ENCODE peak calls at places on chromosome 2, in four cellular contexts. H, L, A and C are unnamed samples.

GRCh38 chr2:85867556-85868292 is 21.1 kb downstream of the ST3GAL5 start:
- DNase-seq in H (no peak), A (peak), L (no peak), C (no peak)

GRCh38 chr2:187982668-187983067 is 309.0 kb upstream of the GULP1 start:
- DNase-seq in L (no peak), A (no peak), H (no peak), C (no peak)

GRCh38 chr2:70828115-70828514 is 7.5 kb downstream of the CD207 start:
- DNase-seq in A (no peak), H (no peak), L (no peak), C (no peak)

GRCh38 chr2:46878886-46879285 is 36.7 kb downstream of the MCFD2 start:
- DNase-seq in L (peak), H (peak), A (no peak), C (peak)

GRCh38 chr2:29987141-29987540 is 65.8 kb upstream of the ALK start:
- DNase-seq in H (no peak), A (no peak), L (no peak), C (no peak)

GRCh38 chr2:61411109-61411508 is 59.8 kb downstream of the USP34 start:
- DNase-seq in L (no peak), A (peak), H (no peak), C (no peak)

GRCh38 chr2:111704246-111704645 is 179.7 kb downstream of the ANAPC1 start:
- DNase-seq in A (no peak), H (peak), L (peak), C (no peak)

GRCh38 chr2:168976034-168976654 is 55.0 kb downstream of the ABCB11 start:
- DNase-seq in L (no peak), H (no peak), A (peak), C (no peak)

GRCh38 chr2:47520825-47521665 is 118.1 kb downstream of the MSH2 start:
- DNase-seq in H (no peak), A (no peak), L (peak), C (peak)

GRCh38 chr2:238023608-238024007 is 37.2 kb upstream of the SCLY start:
- DNase-seq in A (no peak), H (no peak), L (no peak), C (no peak)

GRCh38 chr2:39736593-39736992 is 42.5 kb downstream of the THUMPD2 start:
- DNase-seq in L (no peak), H (no peak), A (no peak), C (no peak)

GRCh38 chr2:101883860-101884259 is 107.9 kb upstream of the IL1R2 start:
- DNase-seq in A (peak), L (peak), H (peak), C (no peak)

GRCh38 chr2:216888907-216889622 is 29.2 kb upstream of the TNP1 start:
- DNase-seq in L (no peak), H (no peak), A (no peak), C (no peak)

GRCh38 chr2:75523313-75524275 is 37.1 kb downstream of the EVA1A start:
- DNase-seq in L (peak), A (no peak), H (peak), C (no peak)

GRCh38 chr2:196206804-196207203 is 35.4 kb upstream of the STK17B start:
- DNase-seq in H (no peak), L (no peak), A (no peak), C (no peak)

GRCh38 chr2:109124982-109125594 is 3.9 kb upstream of the SH3RF3 start:
- DNase-seq in A (no peak), L (no peak), H (no peak), C (peak)

GRCh38 chr2:30584116-30584515 is 137.1 kb downstream of the LCLAT1 start:
- DNase-seq in L (no peak), A (no peak), H (no peak), C (no peak)

GRCh38 chr2:217162533-217162932 is 302.7 kb upstream of the TNP1 start:
- DNase-seq in H (peak), L (no peak), A (peak), C (no peak)

GRCh38 chr2:158998486-158999248 is 30.2 kb downstream of the TANC1 start:
- DNase-seq in L (no peak), A (no peak), H (peak), C (no peak)

GRCh38 chr2:35410431-35411061 is 945.0 kb upstream of the CRIM1 start:
- DNase-seq in L (peak), H (peak), A (peak), C (peak)

GRCh38 chr2:128813352-128814034 is 494.8 kb upstream of the HS6ST1 start:
- DNase-seq in A (no peak), H (no peak), L (no peak), C (no peak)

GRCh38 chr2:39642054-39642742 is 23.5 kb upstream of the TMEM178A start:
- DNase-seq in A (peak), H (peak), L (peak), C (no peak)

GRCh38 chr2:69589973-69590652 is 53.4 kb downstream of the AAK1 start:
- DNase-seq in H (no peak), L (no peak), A (peak), C (no peak)

GRCh38 chr2:128566671-128567070 is 248.0 kb upstream of the HS6ST1 start:
- DNase-seq in L (no peak), H (no peak), A (no peak), C (no peak)

GRCh38 chr2:160837416-160837815 is 322.8 kb upstream of the TANK start:
- DNase-seq in A (no peak), L (no peak), H (no peak), C (no peak)

GRCh38 chr2:68031546-68032160 is 31.2 kb downstream of the C1D start:
- DNase-seq in H (peak), A (peak), L (peak), C (no peak)

GRCh38 chr2:85795331-85796045 is 41.7 kb downstream of the ATOH8 start:
- DNase-seq in H (no peak), A (no peak), L (no peak), C (no peak)

GRCh38 chr2:241982711-241983570 is 113.4 kb downstream of the RTP5 start:
- DNase-seq in A (no peak), H (no peak), L (no peak), C (no peak)

GRCh38 chr2:241977557-241978300 is 108.2 kb downstream of the RTP5 start:
- DNase-seq in A (no peak), L (no peak), H (no peak), C (no peak)

GRCh38 chr2:241981076-241981700 is 111.7 kb downstream of the RTP5 start:
- DNase-seq in A (no peak), L (no peak), H (no peak), C (no peak)

GRCh38 chr2:241978670-241979069 is 109.1 kb downstream of the RTP5 start:
- DNase-seq in A (no peak), L (no peak), H (no peak), C (no peak)

GRCh38 chr2:241980193-241980592 is 110.7 kb downstream of the RTP5 start:
- DNase-seq in A (no peak), H (no peak), L (no peak), C (no peak)
- TF ChIP-seq HMGXB4 in A (no peak), H (no peak), L (no peak), C (no peak)

DNA sequence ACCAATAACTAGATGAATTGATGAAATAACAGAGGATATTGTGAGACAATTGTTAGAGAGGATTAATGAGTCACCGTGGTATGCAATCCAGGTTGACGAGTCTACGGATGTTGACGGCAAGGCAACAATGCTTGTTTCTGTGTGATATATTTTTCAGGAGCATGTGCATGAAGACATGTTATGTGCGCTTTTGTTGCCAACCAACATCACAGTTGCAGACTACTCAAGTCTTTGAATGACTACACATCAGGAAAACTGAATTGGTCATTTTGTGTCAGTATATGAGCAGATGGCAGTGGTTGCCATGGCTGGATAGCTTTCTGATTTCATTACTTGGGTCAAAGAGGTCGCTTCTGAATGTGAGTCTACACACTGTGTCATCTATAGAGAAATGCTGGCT is 96.8 kb upstream of the CRACDL start:
- DNase-seq in L (no peak), A (no peak), H (no peak), C (no peak)
- TF ChIP-seq HMGXB4 in L (no peak), A (no peak), H (no peak), C (no peak)

GRCh38 chr2:23561088-23561487 is 176.1 kb downstream of the KLHL29 start:
- DNase-seq in H (no peak), A (no peak), L (no peak), C (no peak)
- TF ChIP-seq HMGXB4 in H (no peak), A (no peak), L (no peak), C (no peak)

DNA sequence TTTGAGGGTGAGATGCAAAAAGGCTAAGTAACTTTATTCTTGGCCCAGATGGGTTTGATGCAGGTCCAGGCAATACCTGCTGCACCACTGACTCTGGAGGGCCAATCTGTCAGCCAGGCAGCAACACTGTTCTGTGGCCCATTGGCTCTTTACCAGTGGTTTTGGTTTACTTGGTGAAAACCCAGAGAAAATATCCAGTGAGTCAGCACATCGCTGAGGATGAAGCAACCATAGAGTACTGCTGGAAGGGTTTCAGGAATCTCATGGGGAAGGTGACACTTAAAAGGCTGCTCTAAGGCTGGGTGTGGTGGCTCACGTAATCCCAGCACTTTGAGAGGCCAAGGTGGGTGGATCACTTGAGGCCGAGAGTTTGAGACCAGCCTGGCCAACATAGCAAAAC is 192.5 kb upstream of the FAM98A start:
- DNase-seq in H (no peak), L (peak), A (no peak), C (no peak)
- TF ChIP-seq HMGXB4 in H (no peak), L (no peak), A (no peak), C (no peak)

GRCh38 chr2:80464275-80464674 is 159.7 kb upstream of the LRRTM1 start:
- DNase-seq in L (no peak), A (no peak), H (no peak), C (no peak)
- TF ChIP-seq HMGXB4 in L (no peak), A (no peak), H (no peak), C (no peak)